ENCODE peak calls at places on chromosomes 4 and X, in nine cellular contexts. A is sigmoid colon, C is endodermal cell, E is type B pancreatic cell, I is stomach, B is NCI-H2081 treated with DMSO at 0.1 percent for 48 hours, O is NCI-H524, F is WTC11, W is GM10248. Z is an unnamed sample.

GRCh38 chr4:165415910-165416309 is 37.1 kb downstream of the CPE start:
- DNase-seq in C (no peak), A (no peak), W (no peak), O (no peak), E (no peak), I (no peak), F (no peak), B (no peak), Z (no peak)

GRCh38 chr4:94463771-94464170 is 12.0 kb downstream of the PDLIM5 start:
- DNase-seq in E (no peak), F (no peak), B (no peak), A (no peak), O (no peak), I (no peak), C (no peak), W (no peak), Z (no peak)

GRCh38 chrX:131816551-131817136 is 206.5 kb upstream of the STK26 start:
- DNase-seq in C (no peak), F (no peak), W (peak), O (no peak), E (no peak), I (peak), A (peak), B (no peak), Z (no peak)

GRCh38 chrX:11395859-11396258 is 102.6 kb downstream of the AMELX start:
- DNase-seq in W (no peak), B (no peak), F (no peak), E (no peak), A (no peak), O (no peak), I (no peak), C (no peak), Z (no peak)

GRCh38 chr4:85496933-85497332 is 22.0 kb downstream of the ARHGAP24 start:
- DNase-seq in F (no peak), O (no peak), E (no peak), A (no peak), I (no peak), C (no peak), W (no peak), B (no peak), Z (no peak)

GRCh38 chr4:169094656-169095231 is 84.7 kb upstream of the CBR4 start:
- DNase-seq in C (no peak), B (no peak), A (no peak), O (no peak), I (no peak), W (no peak), F (no peak), E (no peak), Z (no peak)

GRCh38 chr4:82217986-82218715 is 155.6 kb downstream of the HNRNPD start:
- DNase-seq in I (no peak), C (no peak), A (no peak), O (no peak), B (no peak), F (no peak), W (no peak), E (no peak), Z (peak)

GRCh38 chr4:94927696-94928095 is 169.9 kb downstream of the BMPR1B start:
- DNase-seq in O (no peak), F (no peak), A (no peak), E (no peak), B (no peak), I (no peak), C (no peak), W (no peak), Z (no peak)

GRCh38 chr4:181908168-181908567 is 335.0 kb upstream of the TENM3 start:
- DNase-seq in B (no peak), O (no peak), W (no peak), E (no peak), F (no peak), A (no peak), C (no peak), I (no peak), Z (no peak)

GRCh38 chrX:136909119-136909705 is 28.7 kb upstream of the RBMX start:
- DNase-seq in O (peak), F (peak), B (peak), C (peak), I (peak), E (peak), W (peak), A (peak), Z (peak)

GRCh38 chrX:150329888-150330287 is 33.2 kb upstream of the MAMLD1 start:
- DNase-seq in W (no peak), F (no peak), C (no peak), A (no peak), O (no peak), B (no peak), E (no peak), I (no peak), Z (no peak)

GRCh38 chrX:15645266-15645665 is 19.3 kb downstream of the CLTRN start:
- DNase-seq in C (no peak), O (no peak), I (no peak), W (no peak), B (no peak), F (no peak), A (no peak), E (no peak), Z (peak)

GRCh38 chrX:46770817-46771163 is 11.9 kb upstream of the SLC9A7 start:
- DNase-seq in O (no peak), F (no peak), I (no peak), A (no peak), C (peak), B (no peak), E (no peak), W (no peak), Z (no peak)

GRCh38 chr4:144589512-144589911 is 56.4 kb upstream of the HHIP start:
- DNase-seq in O (no peak), F (no peak), B (no peak), I (no peak), C (no peak), A (no peak), W (no peak), E (no peak), Z (no peak)

GRCh38 chrX:69153060-69153730 is 12.1 kb downstream of the PJA1 start:
- DNase-seq in B (no peak), A (peak), O (peak), C (peak), W (no peak), F (peak), I (no peak), E (peak), Z (peak)

GRCh38 chr4:38424171-38424871 is 239.7 kb upstream of the KLF3 start:
- DNase-seq in E (no peak), B (no peak), A (no peak), I (peak), O (no peak), W (no peak), F (peak), C (peak), Z (peak)

GRCh38 chr4:7590205-7590604 is 155.5 kb upstream of the PSAPL1 start:
- DNase-seq in B (no peak), A (no peak), C (no peak), O (no peak), W (no peak), I (no peak), F (no peak), E (no peak), Z (peak)

GRCh38 chr4:4564522-4564921 is 22.7 kb upstream of the STX18 start:
- DNase-seq in F (no peak), O (no peak), B (no peak), E (no peak), A (no peak), W (no peak), C (no peak), I (no peak), Z (no peak)

GRCh38 chr4:142265536-142265935 is 580.6 kb downstream of the INPP4B start:
- DNase-seq in W (no peak), F (no peak), I (no peak), B (no peak), A (no peak), O (no peak), E (no peak), C (no peak), Z (no peak)

GRCh38 chrX:134622056-134622812 is 36.0 kb downstream of the PLAC1 start:
- DNase-seq in B (no peak), I (no peak), F (peak), E (no peak), C (peak), W (peak), A (no peak), O (no peak), Z (peak)